ENCODE peak calls at places on chromosome 18, in nine cellular contexts. D, J, Q, X, C, A, W, T and F are unnamed samples.
A peak's percentile ranks its signal among the peaks of the same experiment; 100 is the strongest.

GRCh38 chr18:24674236-24675004 is 214.0 kb downstream of the HRH4 start:
- DNase-seq in D (no peak), J (no peak), Q (no peak), X (no peak), C (no peak), A (no peak), W (no peak), T (no peak), F (no peak)

GRCh38 chr18:58721586-58722160 is 50.4 kb downstream of the MALT1 start:
- DNase-seq in D (peak; percentile 77), J (no peak), Q (no peak), X (peak; percentile 22), C (no peak), A (no peak), W (no peak), T (no peak), F (no peak)

GRCh38 chr18:52546686-52547346 is 206.8 kb downstream of the DCC start:
- DNase-seq in D (no peak), J (no peak), Q (no peak), X (no peak), C (no peak), A (no peak), W (no peak), T (no peak), F (no peak)

GRCh38 chr18:75210274-75211001 is at the start of gene TSHZ1:
- DNase-seq in D (no peak), J (no peak), Q (peak; percentile 68), X (peak; percentile 86), C (peak; percentile 73), A (peak; percentile 88), W (peak; percentile 61), T (no peak), F (peak; percentile 80)

GRCh38 chr18:35728676-35729075 is 147.1 kb downstream of the GALNT1 start:
- DNase-seq in D (no peak), J (no peak), Q (no peak), X (no peak), C (no peak), A (no peak), W (no peak), T (no peak), F (no peak)

GRCh38 chr18:10094154-10094553 is 180.3 kb downstream of the VAPA start:
- DNase-seq in D (no peak), J (no peak), Q (no peak), X (no peak), C (no peak), A (no peak), W (no peak), T (no peak), F (no peak)

GRCh38 chr18:65091737-65092329 is 659.0 kb upstream of the CDH7 start:
- DNase-seq in D (no peak), J (no peak), Q (no peak), X (no peak), C (no peak), A (peak; percentile 64), W (peak; percentile 11), T (no peak), F (no peak)

GRCh38 chr18:13436596-13436995 is 218.0 kb downstream of the LDLRAD4 start:
- DNase-seq in D (no peak), J (no peak), Q (no peak), X (no peak), C (no peak), A (no peak), W (no peak), T (peak; percentile 18), F (peak; percentile 79)

GRCh38 chr18:34729264-34729663 is 19.2 kb downstream of the DTNA start:
- DNase-seq in D (no peak), J (no peak), Q (no peak), X (peak; percentile 16), C (no peak), A (peak; percentile 75), W (no peak), T (no peak), F (no peak)

GRCh38 chr18:47050468-47050867 is 15.0 kb upstream of the ELOA2 start:
- DNase-seq in D (no peak), J (no peak), Q (no peak), X (peak; percentile 52), C (no peak), A (peak; percentile 41), W (peak; percentile 5), T (no peak), F (no peak)

GRCh38 chr18:57175550-57175949 is 28.7 kb downstream of the BOD1L2 start:
- DNase-seq in D (no peak), J (no peak), Q (no peak), X (peak; percentile 40), C (no peak), A (no peak), W (no peak), T (no peak), F (no peak)

GRCh38 chr18:55321268-55322175 is 266.5 kb downstream of the TCF4 start:
- DNase-seq in D (peak; percentile 98), J (peak; percentile 64), Q (peak; percentile 84), X (peak; percentile 97), C (no peak), A (peak; percentile 91), W (peak; percentile 30), T (peak; percentile 14), F (no peak)

GRCh38 chr18:1805526-1805925 is 765.8 kb downstream of the METTL4 start:
- DNase-seq in D (no peak), J (no peak), Q (no peak), X (no peak), C (no peak), A (no peak), W (no peak), T (no peak), F (no peak)

GRCh38 chr18:58230438-58231179 is 186.6 kb downstream of the NEDD4L start:
- DNase-seq in D (no peak), J (no peak), Q (no peak), X (no peak), C (no peak), A (peak; percentile 53), W (no peak), T (no peak), F (no peak)

GRCh38 chr18:48928787-48929186 is 22.0 kb downstream of the SMAD7 start:
- DNase-seq in D (peak; percentile 90), J (peak; percentile 83), Q (peak; percentile 69), X (no peak), C (no peak), A (peak; percentile 81), W (peak; percentile 43), T (peak; percentile 50), F (peak; percentile 90)

GRCh38 chr18:76055025-76055424 is 440.0 kb downstream of the ZNF516 start:
- DNase-seq in D (no peak), J (no peak), Q (no peak), X (no peak), C (no peak), A (no peak), W (no peak), T (no peak), F (no peak)

GRCh38 chr18:23650963-23651927 is 11.5 kb downstream of the ANKRD29 start:
- DNase-seq in D (no peak), J (no peak), Q (no peak), X (peak; percentile 88), C (no peak), A (peak; percentile 46), W (no peak), T (no peak), F (no peak)

GRCh38 chr18:32612651-32613050 is 142.0 kb upstream of the GAREM1 start:
- DNase-seq in D (no peak), J (no peak), Q (no peak), X (no peak), C (no peak), A (peak; percentile 38), W (no peak), T (no peak), F (no peak)

GRCh38 chr18:74252032-74252380 is 39.8 kb downstream of the CYB5A start:
- DNase-seq in D (no peak), J (no peak), Q (no peak), X (peak; percentile 54), C (no peak), A (no peak), W (no peak), T (no peak), F (no peak)

GRCh38 chr18:35695803-35696202 is 114.3 kb downstream of the GALNT1 start:
- DNase-seq in D (peak; percentile 91), J (no peak), Q (no peak), X (no peak), C (no peak), A (no peak), W (no peak), T (no peak), F (no peak)

GRCh38 chr18:45690975-45691815 is 32.8 kb upstream of the SLC14A1 start:
- DNase-seq in D (peak; percentile 87), J (peak; percentile 88), Q (peak; percentile 79), X (peak; percentile 64), C (peak; percentile 56), A (peak; percentile 86), W (peak; percentile 71), T (peak; percentile 75), F (peak; percentile 89)

GRCh38 chr18:9613550-9614400 is 584 bp downstream of the PPP4R1 start:
- DNase-seq in D (peak; percentile 88), J (peak; percentile 75), Q (peak; percentile 60), X (peak; percentile 43), C (no peak), A (peak; percentile 84), W (peak; percentile 56), T (peak; percentile 38), F (peak; percentile 79)

GRCh38 chr18:36338420-36338933 is 41.0 kb downstream of the FHOD3 start:
- DNase-seq in D (peak; percentile 62), J (no peak), Q (no peak), X (no peak), C (no peak), A (no peak), W (no peak), T (no peak), F (no peak)

GRCh38 chr18:13502585-13502984 is 223.8 kb downstream of the FAM210A start:
- DNase-seq in D (peak; percentile 86), J (no peak), Q (no peak), X (no peak), C (no peak), A (no peak), W (no peak), T (no peak), F (no peak)

GRCh38 chr18:13461936-13462335 is 243.4 kb downstream of the LDLRAD4 start:
- DNase-seq in D (no peak), J (no peak), Q (no peak), X (no peak), C (no peak), A (no peak), W (no peak), T (no peak), F (no peak)

GRCh38 chr18:77062518-77063003 is 70.0 kb downstream of the MBP start:
- DNase-seq in D (no peak), J (peak; percentile 66), Q (no peak), X (no peak), C (no peak), A (no peak), W (peak; percentile 29), T (no peak), F (peak; percentile 86)